ENCODE peak calls at places on chromosomes 12 and 14, in eight cellular contexts. F is nephron progenitor cell, D is breast epithelium, Y is GM13976, U is heart right ventricle, H is ascending aorta, I is BJ, M is upper lobe of right lung. T is an unnamed sample.

GRCh38 chr12:42590324-42590934 is 883 bp upstream of the PRICKLE1 start:
- DNase-seq in F (peak), D (no peak), Y (peak), U (peak), H (no peak), I (no peak), M (no peak), T (no peak)

GRCh38 chr12:1540690-1541089 is 53.7 kb downstream of the FBXL14 start:
- DNase-seq in F (no peak), D (no peak), Y (no peak), U (no peak), H (no peak), I (no peak), M (no peak), T (no peak)

GRCh38 chr14:100413699-100414098 is 90.6 kb downstream of the SLC25A47 start:
- DNase-seq in F (no peak), D (no peak), Y (no peak), U (no peak), H (no peak), I (no peak), M (no peak), T (no peak)

GRCh38 chr14:61564623-61565091 is 130.7 kb upstream of the HIF1A start:
- DNase-seq in F (peak), D (no peak), Y (no peak), U (no peak), H (peak), I (peak), M (no peak), T (no peak)

GRCh38 chr12:23060161-23060560 is 435.2 kb downstream of the ETNK1 start:
- DNase-seq in F (no peak), D (no peak), Y (no peak), U (no peak), H (no peak), I (no peak), M (no peak), T (no peak)

GRCh38 chr12:2805146-2805525 is 7.3 kb upstream of the ITFG2 start:
- DNase-seq in F (no peak), D (no peak), Y (no peak), U (no peak), H (no peak), I (no peak), M (no peak), T (no peak)

GRCh38 chr12:761276-761675 is 8.9 kb downstream of the WNK1 start:
- DNase-seq in F (no peak), D (no peak), Y (no peak), U (no peak), H (no peak), I (no peak), M (no peak), T (no peak)

GRCh38 chr14:70955543-70956480 is 48.6 kb downstream of the PCNX1 start:
- DNase-seq in F (no peak), D (no peak), Y (no peak), U (no peak), H (no peak), I (no peak), M (no peak), T (no peak)

GRCh38 chr14:98293527-98293926 is 978.5 kb downstream of the BCL11B start:
- DNase-seq in F (no peak), D (no peak), Y (no peak), U (no peak), H (no peak), I (no peak), M (no peak), T (no peak)

GRCh38 chr12:3920378-3921141 is 47.4 kb upstream of the PARP11 start:
- DNase-seq in F (peak), D (no peak), Y (no peak), U (no peak), H (no peak), I (no peak), M (no peak), T (no peak)

GRCh38 chr14:32078794-32079663 is 1.9 kb downstream of the ARHGAP5 start:
- DNase-seq in F (no peak), D (no peak), Y (no peak), U (no peak), H (no peak), I (no peak), M (no peak), T (no peak)

GRCh38 chr12:132766380-132767085 is 4.9 kb upstream of the ANKLE2 start:
- DNase-seq in F (no peak), D (peak), Y (no peak), U (peak), H (no peak), I (no peak), M (no peak), T (no peak)

GRCh38 chr12:132761032-132761910 is at the start of gene ANKLE2:
- DNase-seq in F (peak), D (no peak), Y (peak), U (peak), H (peak), I (no peak), M (peak), T (no peak)

GRCh38 chr12:132764231-132764630 is 2.6 kb upstream of the ANKLE2 start:
- DNase-seq in F (no peak), D (no peak), Y (no peak), U (no peak), H (no peak), I (no peak), M (no peak), T (no peak)

GRCh38 chr12:132765366-132765765 is 3.7 kb upstream of the ANKLE2 start:
- DNase-seq in F (no peak), D (no peak), Y (no peak), U (no peak), H (no peak), I (no peak), M (no peak), T (no peak)

GRCh38 chr12:132761911-132762583 is 415 bp upstream of the ANKLE2 start:
- DNase-seq in F (peak), D (peak), Y (peak), U (peak), H (peak), I (peak), M (peak), T (peak)
- TF ChIP-seq CTCF in F (no peak), D (no peak), Y (peak), U (no peak), H (no peak), I (peak), M (peak), T (peak)

GRCh38 chr14:57746563-57746962 is 119.3 kb downstream of the SLC35F4 start:
- DNase-seq in F (no peak), D (no peak), Y (no peak), U (no peak), H (no peak), I (no peak), M (no peak), T (no peak)
- TF ChIP-seq CTCF in F (no peak), D (no peak), Y (no peak), U (no peak), H (no peak), I (no peak), M (no peak), T (no peak)

DNA sequence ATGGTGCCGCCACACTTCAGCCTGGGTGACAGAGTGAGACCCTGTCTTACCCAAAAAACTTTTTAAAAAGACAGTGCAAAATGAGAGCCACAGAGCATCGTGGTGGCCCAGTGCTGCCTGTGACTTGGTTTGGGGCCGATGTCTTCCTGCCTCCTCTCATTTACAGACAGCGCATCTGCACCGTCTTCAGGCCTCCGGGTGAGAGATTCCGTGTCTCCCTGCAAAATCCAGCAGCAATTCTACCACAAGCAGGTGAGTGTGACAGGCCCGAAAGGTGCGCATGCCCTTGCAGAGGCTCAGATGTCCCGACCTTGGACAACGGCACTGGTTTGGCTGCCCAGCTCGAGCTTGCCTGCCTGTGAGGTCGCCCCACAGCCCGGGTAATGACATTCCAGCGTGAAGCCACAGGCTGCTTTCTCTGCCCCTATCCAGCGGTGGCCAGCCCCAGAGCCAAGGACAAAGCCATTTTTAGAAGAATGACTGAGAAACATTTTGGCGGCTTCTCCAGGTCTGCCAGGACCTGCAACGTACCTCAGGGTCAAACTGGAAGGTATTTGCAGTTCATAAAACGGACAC is 70.3 kb upstream of the RFLNA start:
- DNase-seq in F (no peak), D (no peak), Y (no peak), U (no peak), H (no peak), I (no peak), M (no peak), T (no peak)
- TF ChIP-seq CTCF in F (no peak), D (no peak), Y (no peak), U (no peak), H (no peak), I (no peak), M (no peak), T (no peak)

GRCh38 chr14:92459479-92460421 is 53.8 kb upstream of the RIN3 start:
- DNase-seq in F (no peak), D (no peak), Y (no peak), U (peak), H (no peak), I (no peak), M (no peak), T (peak)
- TF ChIP-seq CTCF in F (no peak), D (no peak), Y (no peak), U (no peak), H (no peak), I (no peak), M (peak), T (peak)

GRCh38 chr12:20624718-20625117 is 70.4 kb upstream of the SLCO1C1 start:
- DNase-seq in F (peak), D (no peak), Y (no peak), U (no peak), H (no peak), I (no peak), M (no peak), T (no peak)
- TF ChIP-seq CTCF in F (peak), D (no peak), Y (no peak), U (peak), H (peak), I (peak), M (peak), T (peak)

GRCh38 chr12:49342914-49343731 is 3.6 kb upstream of the DNAJC22 start:
- DNase-seq in F (peak), D (no peak), Y (peak), U (no peak), H (no peak), I (no peak), M (peak), T (no peak)
- TF ChIP-seq CTCF in F (no peak), D (no peak), Y (no peak), U (no peak), H (no peak), I (no peak), M (no peak), T (no peak)

GRCh38 chr12:124567673-124568373 is 411 bp upstream of the NCOR2 start:
- DNase-seq in F (peak), D (peak), Y (peak), U (peak), H (peak), I (peak), M (peak), T (peak)

GRCh38 chr12:124565071-124565491 is 2.3 kb downstream of the NCOR2 start:
- DNase-seq in F (no peak), D (no peak), Y (no peak), U (no peak), H (no peak), I (no peak), M (no peak), T (no peak)

GRCh38 chr12:124567035-124567672 is at the start of gene NCOR2:
- DNase-seq in F (peak), D (no peak), Y (peak), U (no peak), H (no peak), I (no peak), M (peak), T (no peak)

GRCh38 chr12:124565656-124566180 is 1.7 kb downstream of the NCOR2 start:
- DNase-seq in F (no peak), D (no peak), Y (no peak), U (no peak), H (no peak), I (no peak), M (no peak), T (no peak)

GRCh38 chr12:124566181-124567034 is 1.0 kb downstream of the NCOR2 start:
- DNase-seq in F (peak), D (peak), Y (peak), U (peak), H (peak), I (no peak), M (peak), T (no peak)
- TF ChIP-seq CTCF in F (no peak), D (no peak), Y (no peak), U (peak), H (peak), I (no peak), M (peak), T (no peak)

GRCh38 chr12:54549774-54550451 is 512 bp downstream of the PDE1B start:
- DNase-seq in F (no peak), D (no peak), Y (no peak), U (no peak), H (no peak), I (no peak), M (no peak), T (no peak)
- TF ChIP-seq CTCF in F (no peak), D (no peak), Y (no peak), U (no peak), H (no peak), I (no peak), M (no peak), T (no peak)

GRCh38 chr14:36254020-36254614 is 66.3 kb downstream of the MBIP start:
- DNase-seq in F (peak), D (no peak), Y (no peak), U (no peak), H (no peak), I (no peak), M (no peak), T (no peak)
- TF ChIP-seq CTCF in F (peak), D (no peak), Y (no peak), U (no peak), H (no peak), I (peak), M (peak), T (peak)

T was measured in type B pancreatic cell.